ENCODE peak calls at places on chromosomes 3 and 15, in nine cellular contexts. I is AG20443; Q is effector CD4-positive, alpha-beta T cell; L is SW480; T is SK-N-SH; V is smooth muscle cell of the brain vasculature; J is NCI-H774; Z is substantia nigra; A is mesothelial cell of epicardium. H is an unnamed sample.

GRCh38 chr3:36149447-36149865 is 230.8 kb upstream of the STAC start:
- DNase-seq in L (no peak), J (no peak), Z (no peak), I (no peak), A (no peak), Q (no peak), T (no peak), V (no peak), H (no peak)

GRCh38 chr15:73796266-73796939 is 43.3 kb upstream of the INSYN1 start:
- DNase-seq in L (no peak), V (no peak), A (no peak), T (peak), Q (no peak), Z (peak), I (no peak), J (no peak), H (no peak)

GRCh38 chr3:168216851-168217250 is 121.1 kb upstream of the GOLIM4 start:
- DNase-seq in L (no peak), V (no peak), T (peak), A (no peak), J (no peak), Q (no peak), I (no peak), Z (no peak), H (peak)

GRCh38 chr15:74378853-74379252 is 11.4 kb upstream of the CYP11A1 start:
- DNase-seq in Q (peak), Z (no peak), J (no peak), V (no peak), T (peak), A (peak), L (peak), I (peak), H (no peak)

GRCh38 chr3:9015250-9015649 is 52.0 kb upstream of the RAD18 start:
- DNase-seq in V (no peak), Q (no peak), I (no peak), T (no peak), A (no peak), Z (no peak), J (no peak), L (no peak), H (no peak)

GRCh38 chr3:158532099-158532734 is 38.8 kb upstream of the MLF1 start:
- DNase-seq in Z (no peak), A (no peak), J (peak), L (peak), I (peak), Q (no peak), V (peak), T (peak), H (peak)

GRCh38 chr15:37015025-37015424 is 85.3 kb downstream of the MEIS2 start:
- DNase-seq in Q (no peak), J (no peak), V (no peak), I (peak), L (no peak), A (no peak), T (no peak), Z (no peak), H (no peak)

GRCh38 chr3:151085227-151085888 is at the start of gene MED12L:
- DNase-seq in V (peak), Q (no peak), J (peak), A (peak), Z (peak), L (peak), I (peak), T (peak), H (peak)

GRCh38 chr3:37785718-37786117 is 76.0 kb upstream of the CTDSPL start:
- DNase-seq in T (no peak), A (no peak), V (no peak), Q (no peak), L (peak), J (no peak), Z (no peak), I (no peak), H (no peak)

GRCh38 chr15:93118904-93119303 is 29.9 kb upstream of the RGMA start:
- DNase-seq in Q (no peak), Z (no peak), J (no peak), I (no peak), A (no peak), L (no peak), V (no peak), T (no peak), H (peak)

GRCh38 chr3:153373571-153373970 is 211.5 kb downstream of the RAP2B start:
- DNase-seq in V (no peak), T (no peak), I (no peak), J (no peak), A (no peak), L (no peak), Q (no peak), Z (no peak), H (no peak)

GRCh38 chr3:183369117-183369516 is 59.3 kb downstream of the MCF2L2 start:
- DNase-seq in V (no peak), T (no peak), I (no peak), Q (no peak), Z (no peak), J (no peak), A (no peak), L (no peak), H (no peak)

GRCh38 chr3:13825317-13825590 is 54.6 kb downstream of the WNT7A start:
- DNase-seq in Z (no peak), V (no peak), Q (no peak), T (no peak), L (no peak), I (no peak), J (no peak), A (no peak), H (no peak)

GRCh38 chr15:90489944-90490343 is 39.8 kb upstream of the CRTC3 start:
- DNase-seq in I (no peak), J (no peak), A (no peak), L (no peak), Z (no peak), T (no peak), V (no peak), Q (no peak), H (no peak)

GRCh38 chr15:79609501-79609900 is 177.4 kb downstream of the MINAR1 start:
- DNase-seq in Z (no peak), T (no peak), I (no peak), J (no peak), A (no peak), Q (no peak), V (no peak), L (no peak), H (no peak)

GRCh38 chr3:133377396-133377795 is 22.5 kb upstream of the BFSP2 start:
- DNase-seq in I (peak), V (no peak), Z (peak), J (peak), Q (no peak), A (no peak), T (peak), L (peak), H (peak)

GRCh38 chr15:101652783-101653430 is 726 bp upstream of the TM2D3 start:
- DNase-seq in J (no peak), Z (no peak), V (no peak), T (no peak), A (no peak), I (peak), Q (no peak), L (no peak), H (peak)

GRCh38 chr15:52193791-52194190 is 2.6 kb upstream of the GNB5 start:
- DNase-seq in I (no peak), L (no peak), Z (no peak), A (no peak), J (no peak), V (no peak), T (no peak), Q (no peak), H (no peak)

H was measured in NCI-H146.